ENCODE peak calls at places on chromosomes 1 and 21, in four cellular contexts. S is IMR-90, M is H9, T is H1. C is an unnamed sample.

GRCh38 chr1:232524056-232524455 is 105.9 kb downstream of the SIPA1L2 start:
- DNase-seq in S (peak; percentile 31), M (no peak), T (no peak), C (no peak)

GRCh38 chr1:208919371-208919770 is 664.1 kb upstream of the CAMK1G start:
- DNase-seq in S (no peak), M (no peak), T (no peak), C (no peak)

GRCh38 chr1:56268519-56268918 is 310.8 kb downstream of the PLPP3 start:
- DNase-seq in S (no peak), M (no peak), T (no peak), C (no peak)

GRCh38 chr1:41526956-41527561 is 42.6 kb upstream of the EDN2 start:
- DNase-seq in S (no peak), M (no peak), T (no peak), C (no peak)

GRCh38 chr1:10693497-10694273 is 102.8 kb downstream of the CASZ1 start:
- DNase-seq in S (no peak), M (no peak), T (peak; percentile 59), C (peak; percentile 35)

GRCh38 chr1:198056255-198056654 is 100.5 kb upstream of the NEK7 start:
- DNase-seq in S (no peak), M (peak; percentile 72), T (peak; percentile 75), C (peak; percentile 74)

GRCh38 chr21:42125571-42126544 is 54.7 kb downstream of the UMODL1 start:
- DNase-seq in S (peak; percentile 59), M (peak; percentile 43), T (no peak), C (peak; percentile 52)

GRCh38 chr1:161827786-161828185 is 61.7 kb downstream of the ATF6 start:
- DNase-seq in S (peak; percentile 56), M (no peak), T (no peak), C (no peak)

GRCh38 chr1:167060141-167061072 is 29.8 kb downstream of the GPA33 start:
- DNase-seq in S (no peak), M (peak; percentile 59), T (peak; percentile 41), C (peak; percentile 47)

GRCh38 chr21:46422636-46423241 is 36.0 kb upstream of the DIP2A start:
- DNase-seq in S (no peak), M (no peak), T (no peak), C (no peak)

GRCh38 chr1:230086152-230086551 is 19.1 kb downstream of the GALNT2 start:
- DNase-seq in S (no peak), M (peak; percentile 28), T (no peak), C (peak; percentile 38)

GRCh38 chr1:221439008-221439733 is 302.7 kb downstream of the DUSP10 start:
- DNase-seq in S (peak; percentile 96), M (no peak), T (no peak), C (peak; percentile 77)

GRCh38 chr1:232179896-232180760 is 449.8 kb downstream of the SIPA1L2 start:
- DNase-seq in S (no peak), M (no peak), T (peak; percentile 49), C (peak; percentile 41)

GRCh38 chr21:42559326-42559725 is 45.7 kb downstream of the SLC37A1 start:
- DNase-seq in S (no peak), M (no peak), T (no peak), C (no peak)

GRCh38 chr1:184513966-184514365 is 127.1 kb downstream of the C1orf21 start:
- DNase-seq in S (peak; percentile 71), M (no peak), T (no peak), C (peak; percentile 45)

GRCh38 chr1:67788907-67789306 is 44.4 kb downstream of the GNG12 start:
- DNase-seq in S (no peak), M (no peak), T (no peak), C (no peak)

GRCh38 chr1:83511327-83511726 is 487.6 kb downstream of the TTLL7 start:
- DNase-seq in S (no peak), M (no peak), T (no peak), C (no peak)

GRCh38 chr1:109477821-109478220 is 5.9 kb upstream of the ATXN7L2 start:
- DNase-seq in S (no peak), M (peak; percentile 25), T (no peak), C (no peak)

GRCh38 chr21:45178971-45179370 is 104.6 kb downstream of the ADARB1 start:
- DNase-seq in S (no peak), M (no peak), T (no peak), C (no peak)

GRCh38 chr1:97630968-97631367 is 289.9 kb downstream of the DPYD start:
- DNase-seq in S (no peak), M (no peak), T (no peak), C (no peak)

GRCh38 chr1:220817907-220818306 is 31.2 kb downstream of the MTARC1 start:
- DNase-seq in S (peak; percentile 52), M (no peak), T (no peak), C (no peak)

GRCh38 chr1:193355179-193355578 is 168.8 kb upstream of the B3GALT2 start:
- DNase-seq in S (peak; percentile 51), M (no peak), T (no peak), C (no peak)

GRCh38 chr1:102732927-102733326 is 375.4 kb downstream of the COL11A1 start:
- DNase-seq in S (no peak), M (no peak), T (no peak), C (no peak)

GRCh38 chr1:99331083-99331482 is 66.8 kb downstream of the PLPPR4 start:
- DNase-seq in S (no peak), M (no peak), T (no peak), C (no peak)

GRCh38 chr1:27560271-27561125 is 43.4 kb downstream of the AHDC1 start:
- DNase-seq in S (no peak), M (no peak), T (no peak), C (peak; percentile 25)

GRCh38 chr1:182235952-182236650 is 155.5 kb downstream of the GLUL start:
- DNase-seq in S (peak; percentile 3), M (no peak), T (no peak), C (no peak)

GRCh38 chr1:85342177-85342576 is 65.7 kb upstream of the BCL10 start:
- DNase-seq in S (peak; percentile 77), M (no peak), T (no peak), C (no peak)

GRCh38 chr1:15709226-15709625 is 25.1 kb downstream of the PLEKHM2 start:
- DNase-seq in S (no peak), M (no peak), T (no peak), C (no peak)

GRCh38 chr1:7149080-7149838 is 364.0 kb downstream of the CAMTA1 start:
- DNase-seq in S (no peak), M (peak; percentile 73), T (peak; percentile 62), C (peak; percentile 43)

GRCh38 chr1:35164893-35165292 is 28.1 kb downstream of the SFPQ start:
- DNase-seq in S (no peak), M (no peak), T (no peak), C (no peak)

GRCh38 chr1:208002672-208003071 is 91.7 kb upstream of the CD34 start:
- DNase-seq in S (no peak), M (no peak), T (no peak), C (no peak)

GRCh38 chr1:4425892-4426291 is 228.5 kb upstream of the AJAP1 start:
- DNase-seq in S (no peak), M (peak; percentile 94), T (peak; percentile 79), C (peak; percentile 60)

DNA sequence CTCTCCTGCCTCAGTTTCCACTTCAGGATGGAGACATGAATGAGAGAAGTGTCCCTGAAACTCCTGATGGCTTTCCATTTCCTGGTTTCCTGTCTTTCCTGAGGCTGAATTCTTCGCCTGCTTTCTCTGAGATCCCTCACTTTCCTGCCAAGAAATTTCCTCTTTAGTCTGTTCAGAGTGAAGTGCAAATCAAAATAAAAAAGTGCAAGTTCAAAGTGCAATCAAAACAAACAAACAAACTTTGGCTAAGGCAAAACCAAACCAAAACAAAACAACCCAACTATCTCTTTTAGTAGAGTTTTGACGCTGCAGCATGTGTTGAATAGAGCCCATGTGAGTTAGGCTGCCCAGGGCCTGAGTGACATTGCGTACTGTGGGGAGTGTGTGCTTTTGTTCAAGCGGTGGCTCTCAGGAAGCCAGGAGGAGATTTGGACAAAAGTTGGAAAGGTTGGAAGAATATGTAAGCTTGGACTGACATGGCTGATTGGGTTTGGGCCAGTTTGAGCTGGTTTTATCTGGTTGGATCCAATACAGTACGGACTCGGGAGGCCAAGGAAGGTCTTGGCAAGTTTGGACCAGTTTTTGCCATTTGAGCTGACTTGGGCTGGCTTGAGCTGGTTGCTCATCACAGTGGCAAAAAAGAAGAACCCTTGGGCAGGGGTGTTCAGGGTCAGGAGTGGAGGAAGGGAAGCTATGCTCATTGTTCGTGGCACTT is 61.1 kb upstream of the TINAGL1 start:
- DNase-seq in S (no peak), M (no peak), T (no peak), C (no peak)
- H2BK120ac ChIP-seq in S (no peak overlapping the region), M (no peak overlapping the region), T (no peak overlapping the region), C (no peak overlapping the region)

GRCh38 chr1:76724816-76725215 is 142.5 kb upstream of the ST6GALNAC5 start:
- DNase-seq in S (no peak), M (no peak), T (no peak), C (no peak)

GRCh38 chr1:76727520-76727919 is 139.8 kb upstream of the ST6GALNAC5 start:
- DNase-seq in S (no peak), M (no peak), T (no peak), C (no peak)

GRCh38 chr1:76726251-76726650 is 141.0 kb upstream of the ST6GALNAC5 start:
- DNase-seq in S (no peak), M (no peak), T (no peak), C (no peak)

GRCh38 chr1:76723949-76724348 is 143.3 kb upstream of the ST6GALNAC5 start:
- DNase-seq in S (no peak), M (no peak), T (no peak), C (no peak)
- H3K56ac ChIP-seq in S (no peak overlapping the region), M (no peak overlapping the region), T (no peak overlapping the region), C (no peak overlapping the region)

GRCh38 chr1:9280015-9280860 is 12.5 kb upstream of the SPSB1 start:
- DNase-seq in S (peak; percentile 93), M (peak; percentile 61), T (no peak), C (peak; percentile 76)
- H3K23ac ChIP-seq in S (peak overlapping the region; percentile 87), M (no peak overlapping the region), T (no peak overlapping the region), C (no peak overlapping the region)

GRCh38 chr1:13781228-13781627 is 81.2 kb downstream of the PRDM2 start:
- DNase-seq in S (no peak), M (no peak), T (no peak), C (no peak)

GRCh38 chr1:13781907-13782633 is 82.1 kb downstream of the PRDM2 start:
- DNase-seq in S (peak; percentile 86), M (no peak), T (peak; percentile 35), C (no peak)

GRCh38 chr1:13782634-13782995 is 82.6 kb downstream of the PRDM2 start:
- DNase-seq in S (no peak), M (no peak), T (no peak), C (no peak)

GRCh38 chr1:13779930-13780329 is 79.9 kb downstream of the PRDM2 start:
- DNase-seq in S (peak; percentile 63), M (no peak), T (no peak), C (no peak)

GRCh38 chr1:13780780-13781179 is 80.8 kb downstream of the PRDM2 start:
- DNase-seq in S (no peak), M (no peak), T (no peak), C (no peak)
- H2BK120ac ChIP-seq in S (no peak overlapping the region), M (no peak overlapping the region), T (no peak overlapping the region), C (no peak overlapping the region)

GRCh38 chr1:245375789-245376188 is 221.0 kb downstream of the KIF26B start:
- DNase-seq in S (no peak), M (no peak), T (no peak), C (no peak)

GRCh38 chr1:245365621-245366020 is 210.8 kb downstream of the KIF26B start:
- DNase-seq in S (no peak), M (no peak), T (no peak), C (no peak)

GRCh38 chr1:245370175-245370825 is 215.5 kb downstream of the KIF26B start:
- DNase-seq in S (no peak), M (no peak), T (no peak), C (no peak)

GRCh38 chr1:245366886-245367285 is 212.1 kb downstream of the KIF26B start:
- DNase-seq in S (no peak), M (no peak), T (no peak), C (no peak)

GRCh38 chr1:245370905-245371581 is 216.3 kb downstream of the KIF26B start:
- DNase-seq in S (no peak), M (no peak), T (no peak), C (no peak)
- H3K56ac ChIP-seq in S (no peak overlapping the region), M (no peak overlapping the region), T (no peak overlapping the region), C (no peak overlapping the region)